ENCODE peak calls at places on chromosomes 7 and 10, in eight cellular contexts. J is A549, U is neural progenitor cell, O is foreskin fibroblast, E is foreskin keratinocyte, V is chondrocyte, B is astrocyte of the cerebellum, C is fibroblast of the aortic adventitia. F is an unnamed sample.

GRCh38 chr10:8304861-8305260 is 250.4 kb downstream of the GATA3 start:
- DNase-seq in J (no peak), U (no peak), O (no peak), E (no peak), V (no peak), B (no peak), C (no peak), F (no peak)

GRCh38 chr10:9198611-9199010 is 1144.1 kb downstream of the GATA3 start:
- DNase-seq in J (no peak), U (no peak), O (peak), E (peak), V (no peak), B (no peak), C (peak), F (peak)

GRCh38 chr7:41581041-41581440 is 121.8 kb downstream of the INHBA start:
- DNase-seq in J (no peak), U (no peak), O (no peak), E (no peak), V (no peak), B (no peak), C (peak), F (no peak)

GRCh38 chr7:11437987-11438386 is 394.0 kb downstream of the THSD7A start:
- DNase-seq in J (no peak), U (no peak), O (peak), E (no peak), V (no peak), B (no peak), C (no peak), F (peak)

GRCh38 chr7:42625391-42625790 is 286.5 kb downstream of the C7orf25 start:
- DNase-seq in J (no peak), U (no peak), O (no peak), E (no peak), V (no peak), B (no peak), C (no peak), F (no peak)

GRCh38 chr10:44862917-44863316 is 48.2 kb upstream of the TMEM72 start:
- DNase-seq in J (no peak), U (no peak), O (peak), E (no peak), V (no peak), B (no peak), C (no peak), F (no peak)

GRCh38 chr10:784759-785538 is 95.5 kb upstream of the DIP2C start:
- DNase-seq in J (peak), U (peak), O (peak), E (peak), V (peak), B (peak), C (peak), F (peak)

GRCh38 chr7:106679153-106679931 is 18.4 kb upstream of the CCDC71L start:
- DNase-seq in J (no peak), U (no peak), O (peak), E (peak), V (no peak), B (no peak), C (peak), F (peak)

GRCh38 chr7:35971133-35971995 is 170.5 kb downstream of the SEPTIN7 start:
- DNase-seq in J (no peak), U (no peak), O (peak), E (no peak), V (no peak), B (no peak), C (no peak), F (no peak)

GRCh38 chr10:102283488-102283887 is 38.2 kb downstream of the GBF1 start:
- DNase-seq in J (no peak), U (no peak), O (no peak), E (peak), V (no peak), B (no peak), C (no peak), F (peak)

GRCh38 chr10:115826391-115826790 is 446.6 kb downstream of the GFRA1 start:
- DNase-seq in J (no peak), U (no peak), O (peak), E (no peak), V (no peak), B (no peak), C (no peak), F (no peak)

GRCh38 chr7:119545118-119545517 is 727.9 kb upstream of the KCND2 start:
- DNase-seq in J (no peak), U (no peak), O (no peak), E (peak), V (no peak), B (peak), C (peak), F (peak)

GRCh38 chr7:155296788-155297516 is 726 bp upstream of the INSIG1 start:
- DNase-seq in J (peak), U (peak), O (peak), E (peak), V (no peak), B (peak), C (peak), F (peak)

GRCh38 chr7:47465191-47465590 is 116.7 kb downstream of the TNS3 start:
- DNase-seq in J (no peak), U (no peak), O (no peak), E (no peak), V (no peak), B (no peak), C (no peak), F (no peak)

GRCh38 chr7:17299477-17299991 is 1.1 kb downstream of the AHR start:
- DNase-seq in J (no peak), U (no peak), O (peak), E (peak), V (no peak), B (no peak), C (peak), F (peak)

GRCh38 chr7:50954716-50955115 is 172.0 kb upstream of the GRB10 start:
- DNase-seq in J (no peak), U (no peak), O (no peak), E (no peak), V (no peak), B (no peak), C (no peak), F (no peak)

GRCh38 chr10:52729259-52730104 is 43.1 kb downstream of the MBL2 start:
- DNase-seq in J (peak), U (peak), O (peak), E (peak), V (no peak), B (peak), C (peak), F (peak)

GRCh38 chr7:50509459-50509858 is 55.7 kb downstream of the DDC start:
- DNase-seq in J (no peak), U (no peak), O (peak), E (no peak), V (no peak), B (no peak), C (no peak), F (peak)

GRCh38 chr7:55099086-55099831 is 80.4 kb downstream of the EGFR start:
- DNase-seq in J (no peak), U (no peak), O (peak), E (no peak), V (no peak), B (no peak), C (peak), F (peak)

GRCh38 chr10:121036431-121036830 is 185.3 kb downstream of the WDR11 start:
- DNase-seq in J (no peak), U (no peak), O (no peak), E (peak), V (no peak), B (no peak), C (no peak), F (peak)

GRCh38 chr7:44793919-44794715 is 2.4 kb upstream of the PPIA start:
- DNase-seq in J (no peak), U (no peak), O (peak), E (no peak), V (no peak), B (no peak), C (no peak), F (no peak)

GRCh38 chr10:1594372-1595241 is 142.7 kb downstream of the ADARB2 start:
- DNase-seq in J (no peak), U (no peak), O (no peak), E (no peak), V (no peak), B (no peak), C (no peak), F (no peak)

GRCh38 chr7:3239291-3239691 is 61.8 kb upstream of the SDK1 start:
- DNase-seq in J (no peak), U (no peak), O (peak), E (peak), V (no peak), B (no peak), C (no peak), F (peak)

GRCh38 chr10:69558559-69558958 is 14.7 kb downstream of the NEUROG3 start:
- DNase-seq in J (no peak), U (no peak), O (no peak), E (no peak), V (no peak), B (no peak), C (no peak), F (no peak)

GRCh38 chr7:151503902-151504714 is 15.6 kb downstream of the RHEB start:
- DNase-seq in J (no peak), U (no peak), O (peak), E (peak), V (no peak), B (no peak), C (peak), F (peak)

GRCh38 chr7:37208528-37208927 is 240.1 kb downstream of the ELMO1 start:
- DNase-seq in J (peak), U (peak), O (peak), E (peak), V (no peak), B (peak), C (peak), F (peak)

GRCh38 chr7:2529161-2530075 is 9.8 kb downstream of the LFNG start:
- DNase-seq in J (peak), U (no peak), O (peak), E (no peak), V (no peak), B (no peak), C (peak), F (no peak)

GRCh38 chr7:116356979-116357378 is 142.6 kb upstream of the CAV2 start:
- DNase-seq in J (no peak), U (no peak), O (peak), E (peak), V (no peak), B (no peak), C (no peak), F (peak)

GRCh38 chr7:76182225-76182965 is 19.3 kb upstream of the SRRM3 start:
- DNase-seq in J (no peak), U (no peak), O (no peak), E (no peak), V (no peak), B (no peak), C (no peak), F (no peak)

GRCh38 chr7:82699773-82700186 is 256.2 kb upstream of the CACNA2D1 start:
- DNase-seq in J (no peak), U (no peak), O (peak), E (peak), V (no peak), B (peak), C (peak), F (peak)

GRCh38 chr7:16916111-16916639 is 34.4 kb upstream of the AGR3 start:
- DNase-seq in J (no peak), U (no peak), O (peak), E (peak), V (no peak), B (peak), C (peak), F (peak)

GRCh38 chr7:111424768-111425167 is 137.5 kb downstream of the IMMP2L start:
- DNase-seq in J (no peak), U (no peak), O (peak), E (peak), V (no peak), B (no peak), C (peak), F (peak)

GRCh38 chr10:71103969-71104368 is 108.4 kb upstream of the UNC5B start:
- DNase-seq in J (no peak), U (no peak), O (no peak), E (no peak), V (no peak), B (no peak), C (no peak), F (no peak)

GRCh38 chr7:66505531-66506451 is 122.9 kb upstream of the KCTD7 start:
- DNase-seq in J (no peak), U (no peak), O (peak), E (no peak), V (peak), B (no peak), C (no peak), F (no peak)

GRCh38 chr10:46534828-46535524 is 21.5 kb downstream of the GPRIN2 start:
- DNase-seq in J (no peak), U (no peak), O (no peak), E (no peak), V (peak), B (no peak), C (no peak), F (no peak)

GRCh38 chr7:125363873-125364272 is 434.2 kb upstream of the POT1 start:
- DNase-seq in J (no peak), U (no peak), O (no peak), E (peak), V (no peak), B (no peak), C (peak), F (peak)

GRCh38 chr7:33038639-33039038 is 23.9 kb downstream of the NT5C3A start:
- DNase-seq in J (no peak), U (no peak), O (no peak), E (no peak), V (no peak), B (no peak), C (no peak), F (no peak)

GRCh38 chr10:11285171-11285570 is 267.5 kb downstream of the CELF2 start:
- DNase-seq in J (no peak), U (peak), O (peak), E (no peak), V (no peak), B (no peak), C (no peak), F (no peak)
- TF ChIP-seq CTCF in J (no peak), U (peak), O (no peak), E (peak), V (peak), B (peak), C (peak), F (no peak)

DNA sequence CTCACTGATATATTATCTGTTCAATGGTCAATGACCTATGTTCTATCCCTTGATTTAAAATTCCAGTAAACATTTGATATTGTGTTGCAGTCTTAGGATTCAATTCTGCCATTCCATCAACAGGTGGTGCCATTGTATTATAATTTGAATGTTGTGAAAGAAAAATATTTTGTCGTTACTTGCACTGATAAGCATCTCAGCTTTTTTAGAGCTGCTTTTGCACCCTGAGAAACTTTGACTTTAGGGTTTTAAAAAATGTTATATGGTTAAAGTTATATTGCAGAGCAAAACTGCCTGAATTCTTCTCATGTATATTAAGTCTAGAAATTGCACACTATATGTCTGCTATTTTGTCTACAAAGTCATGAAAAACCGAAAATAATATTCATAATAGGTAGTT is 18.8 kb upstream of the MINDY3 start:
- DNase-seq in J (peak), U (peak), O (peak), E (no peak), V (no peak), B (peak), C (peak), F (peak)
- TF ChIP-seq CTCF in J (peak), U (peak), O (peak), E (peak), V (peak), B (peak), C (peak), F (peak)

GRCh38 chr7:107969856-107970255 is 33.1 kb downstream of the LAMB1 start:
- DNase-seq in J (no peak), U (no peak), O (no peak), E (no peak), V (no peak), B (no peak), C (no peak), F (no peak)

GRCh38 chr7:107967420-107967819 is 35.5 kb downstream of the LAMB1 start:
- DNase-seq in J (no peak), U (no peak), O (no peak), E (no peak), V (no peak), B (no peak), C (no peak), F (no peak)

GRCh38 chr7:107968449-107968848 is 34.5 kb downstream of the LAMB1 start:
- DNase-seq in J (no peak), U (no peak), O (no peak), E (no peak), V (no peak), B (no peak), C (no peak), F (no peak)

GRCh38 chr7:107964510-107964909 is 38.5 kb downstream of the LAMB1 start:
- DNase-seq in J (no peak), U (no peak), O (no peak), E (no peak), V (no peak), B (no peak), C (no peak), F (no peak)

DNA sequence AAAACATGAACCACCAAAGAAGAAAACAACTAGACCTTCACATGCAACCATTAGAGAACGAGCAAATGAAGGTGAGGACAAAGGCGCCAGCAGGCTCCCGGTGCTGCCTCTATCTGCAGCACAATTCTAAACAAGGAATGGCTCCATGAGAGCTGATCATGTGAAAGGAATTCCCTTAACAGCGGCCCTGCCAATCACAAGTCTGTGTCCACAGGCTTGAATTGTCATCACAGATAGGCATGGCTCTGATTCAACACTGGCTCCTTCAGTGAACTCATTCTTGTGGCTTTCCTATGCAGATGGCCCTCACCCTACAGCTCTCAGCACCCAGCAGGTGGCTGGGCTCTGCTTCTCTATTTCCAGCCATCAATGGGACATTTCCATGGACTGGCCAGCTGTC is 36.3 kb downstream of the LAMB1 start:
- DNase-seq in J (no peak), U (peak), O (peak), E (peak), V (no peak), B (peak), C (peak), F (peak)
- TF ChIP-seq CTCF in J (no peak), U (no peak), O (no peak), E (peak), V (peak), B (peak), C (no peak), F (peak)

GRCh38 chr7:6589829-6590644 is at the start of gene INTS15:
- DNase-seq in J (peak), U (peak), O (peak), E (peak), V (no peak), B (peak), C (peak), F (peak)
- TF ChIP-seq CTCF in J (peak), U (peak), O (no peak), E (peak), V (peak), B (peak), C (peak), F (peak)

DNA sequence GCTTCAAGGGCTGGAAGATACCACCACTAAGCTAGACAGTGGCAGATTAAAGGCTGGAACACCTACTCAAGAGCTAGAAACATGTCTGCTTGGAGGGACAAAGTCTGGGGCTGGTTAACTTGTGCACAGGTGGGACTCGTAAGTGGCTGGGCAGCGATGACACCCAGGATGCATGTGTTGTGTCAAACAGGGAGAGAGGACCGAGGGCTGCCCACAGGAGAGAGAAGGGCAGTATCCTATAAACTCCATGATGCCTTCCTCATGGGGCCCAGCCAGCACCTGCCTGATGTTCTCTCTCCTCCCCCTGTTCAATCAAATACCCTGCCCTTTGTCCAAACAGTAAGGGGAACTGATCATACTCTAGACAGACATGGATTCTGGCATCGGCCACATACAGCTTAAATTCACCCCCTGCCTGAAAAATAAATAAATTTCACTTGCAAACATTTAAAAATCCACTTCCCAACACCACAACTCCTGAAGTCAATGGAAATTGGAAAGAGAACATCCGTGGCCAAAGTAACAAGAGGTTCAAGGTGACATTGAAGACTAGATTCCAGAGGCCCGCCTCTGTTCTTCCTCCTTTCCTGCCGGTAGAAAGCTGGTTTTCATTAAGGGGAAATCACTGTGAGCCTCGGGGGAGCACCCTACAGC is 50.6 kb downstream of the CHST15 start:
- DNase-seq in J (no peak), U (no peak), O (no peak), E (no peak), V (peak), B (no peak), C (no peak), F (no peak)
- TF ChIP-seq CTCF in J (no peak), U (no peak), O (no peak), E (no peak), V (no peak), B (no peak), C (no peak), F (no peak)